ENCODE peak calls at places on chromosomes 4 and X, in eight cellular contexts. W, Z, A, B, X, L, E and V are unnamed samples.

GRCh38 chrX:42934020-42934701 is 156.2 kb upstream of the PPP1R2C start:
- DNase-seq in B (no peak), E (no peak), Z (no peak), W (no peak), X (no peak), A (no peak), L (no peak), V (no peak)

GRCh38 chr4:132504438-132504837 is 644.7 kb upstream of the PCDH10 start:
- DNase-seq in W (no peak), A (no peak), X (no peak), B (no peak), Z (no peak), E (no peak), L (no peak), V (no peak)

GRCh38 chr4:143773998-143774898 is 73.8 kb upstream of the FREM3 start:
- DNase-seq in W (peak), E (peak), L (peak), X (peak), A (no peak), B (peak), Z (peak), V (peak)

GRCh38 chrX:71111141-71111843 is at the start of gene IL2RG:
- DNase-seq in B (no peak), A (no peak), W (no peak), E (no peak), L (no peak), Z (no peak), X (no peak), V (no peak)

GRCh38 chrX:38561951-38562719 is 793 bp downstream of the TSPAN7 start:
- DNase-seq in W (no peak), X (peak), A (peak), E (peak), B (peak), L (no peak), Z (peak), V (peak)

GRCh38 chr4:147755567-147756295 is 23.8 kb downstream of the ARHGAP10 start:
- DNase-seq in Z (no peak), B (no peak), W (no peak), A (no peak), X (no peak), L (no peak), E (no peak), V (no peak)

GRCh38 chrX:9148626-9149385 is 114.9 kb upstream of the FAM9B start:
- DNase-seq in L (no peak), W (no peak), Z (peak), A (no peak), E (no peak), X (no peak), B (no peak), V (no peak)

GRCh38 chr4:60759518-60760245 is 440.4 kb upstream of the ADGRL3 start:
- DNase-seq in W (no peak), E (no peak), Z (no peak), B (no peak), A (no peak), X (no peak), L (no peak), V (no peak)

GRCh38 chr4:81754169-81754568 is 282.5 kb upstream of the RASGEF1B start:
- DNase-seq in Z (no peak), E (no peak), B (peak), L (no peak), X (no peak), W (no peak), A (no peak), V (peak)

GRCh38 chrX:1486749-1487361 is 34.1 kb upstream of the ASMTL start:
- DNase-seq in A (peak), E (no peak), Z (no peak), X (no peak), B (no peak), W (no peak), L (no peak), V (no peak)

GRCh38 chrX:104565791-104566687 is at the start of gene IL1RAPL2:
- DNase-seq in X (peak), L (no peak), B (peak), Z (peak), E (peak), A (peak), W (no peak), V (peak)

GRCh38 chr4:130210871-130211270 is 1114.9 kb downstream of the C4orf33 start:
- DNase-seq in A (no peak), Z (no peak), E (peak), X (no peak), L (no peak), W (no peak), B (no peak), V (no peak)

GRCh38 chrX:154748712-154749339 is 2.1 kb downstream of the GAB3 start:
- DNase-seq in Z (peak), X (peak), L (peak), W (no peak), E (peak), A (no peak), B (peak), V (peak)

GRCh38 chr4:146477054-146477453 is 44.7 kb downstream of the SLC10A7 start:
- DNase-seq in L (no peak), W (no peak), E (no peak), A (no peak), X (no peak), Z (no peak), B (no peak), V (no peak)

GRCh38 chr4:113162089-113162488 is 112.6 kb downstream of the ANK2 start:
- DNase-seq in Z (no peak), A (no peak), X (no peak), E (no peak), W (no peak), L (no peak), B (no peak), V (no peak)

GRCh38 chr4:26594371-26594770 is 10.5 kb downstream of the TBC1D19 start:
- DNase-seq in X (no peak), W (no peak), B (no peak), E (no peak), L (no peak), A (no peak), Z (no peak), V (no peak)

GRCh38 chr4:53313510-53313909 is 52.4 kb downstream of the SCFD2 start:
- DNase-seq in X (no peak), L (no peak), E (no peak), Z (peak), A (no peak), B (peak), W (no peak), V (peak)

GRCh38 chr4:87497141-87497540 is 32.0 kb downstream of the SPARCL1 start:
- DNase-seq in Z (peak), X (no peak), W (no peak), E (no peak), A (no peak), L (no peak), B (no peak), V (no peak)

GRCh38 chrX:11531226-11531625 is 134.5 kb downstream of the ARHGAP6 start:
- DNase-seq in L (no peak), W (no peak), X (no peak), E (no peak), Z (no peak), A (no peak), B (no peak), V (no peak)

GRCh38 chr4:149306537-149306936 is 509.1 kb downstream of the IQCM start:
- DNase-seq in E (no peak), Z (no peak), X (no peak), B (no peak), W (no peak), L (no peak), A (no peak), V (no peak)

GRCh38 chr4:36099509-36099908 is 144.8 kb downstream of the ARAP2 start:
- DNase-seq in X (no peak), A (no peak), W (no peak), Z (no peak), L (no peak), E (no peak), B (no peak), V (no peak)

GRCh38 chr4:61064636-61065035 is 135.5 kb upstream of the ADGRL3 start:
- DNase-seq in L (no peak), B (no peak), A (no peak), Z (no peak), X (no peak), E (no peak), W (no peak), V (no peak)

GRCh38 chr4:157045507-157046127 is 30.3 kb upstream of the GLRB start:
- DNase-seq in A (no peak), X (peak), Z (peak), W (peak), L (peak), E (peak), B (peak), V (peak)

GRCh38 chr4:991451-992296 is 1.5 kb downstream of the SLC26A1 start:
- DNase-seq in L (no peak), E (no peak), B (no peak), X (no peak), Z (no peak), A (peak), W (no peak), V (no peak)

GRCh38 chrX:129779747-129780146 is at the start of gene SASH3:
- DNase-seq in Z (no peak), E (no peak), B (no peak), W (no peak), X (peak), L (no peak), A (peak), V (no peak)

GRCh38 chrX:72621619-72622485 is 49.2 kb upstream of the HDAC8 start:
- DNase-seq in E (no peak), Z (no peak), X (no peak), B (no peak), W (no peak), L (no peak), A (no peak), V (no peak)

GRCh38 chrX:85108165-85108564 is 104.5 kb downstream of the APOOL start:
- DNase-seq in L (no peak), A (no peak), W (no peak), Z (no peak), E (no peak), X (no peak), B (no peak), V (no peak)

GRCh38 chr4:1258457-1258856 is 9.5 kb upstream of the CTBP1 start:
- DNase-seq in E (no peak), L (no peak), W (no peak), B (no peak), X (no peak), A (no peak), Z (no peak), V (no peak)

GRCh38 chr4:72314869-72315268 is 254.2 kb downstream of the ADAMTS3 start:
- DNase-seq in A (no peak), W (peak), X (peak), B (peak), L (no peak), Z (no peak), E (no peak), V (peak)

GRCh38 chr4:184664445-184665210 is 15.1 kb downstream of the PRIMPOL start:
- DNase-seq in E (no peak), W (no peak), Z (peak), A (no peak), B (peak), L (no peak), X (no peak), V (peak)

GRCh38 chrX:136468391-136469103 is 19.2 kb upstream of the BRS3 start:
- DNase-seq in W (no peak), L (peak), X (peak), B (no peak), Z (no peak), E (peak), A (no peak), V (no peak)